ENCODE peak calls at places on chromosomes 6 and 20, in seven cellular contexts. One of them, this sample, is unnamed. For H3K36me3, the result is how much of the 10 kb centered on the place peaks cover.

GRCh38 chr6:121694389-121695185 is 259.1 kb downstream of the GJA1 start:
- DNase-seq in neuronal stem cell: no peak
- DNase-seq in iPS DF 6.9: no peak
- DNase-seq in psoas muscle: no peak
- DNase-seq in K562: no peak
- DNase-seq in ovary: no peak
- DNase-seq in stomach: no peak
- DNase-seq in this sample: no peak

GRCh38 chr6:116206231-116206903 is 47.5 kb downstream of the TSPYL4 start:
- DNase-seq in neuronal stem cell: no peak
- DNase-seq in psoas muscle: no peak
- DNase-seq in ovary: no peak
- DNase-seq in iPS DF 6.9: no peak
- DNase-seq in stomach: no peak
- DNase-seq in K562: no peak
- DNase-seq in this sample: no peak

GRCh38 chr6:81491486-81492101 is 260.9 kb downstream of the TENT5A start:
- DNase-seq in neuronal stem cell: no peak
- DNase-seq in stomach: no peak
- DNase-seq in psoas muscle: no peak
- DNase-seq in K562: no peak
- DNase-seq in ovary: no peak
- DNase-seq in iPS DF 6.9: no peak
- DNase-seq in this sample: no peak

GRCh38 chr6:33863084-33863483 is 59.3 kb upstream of the MLN start:
- DNase-seq in ovary: no peak
- DNase-seq in K562: peak
- DNase-seq in iPS DF 6.9: no peak
- DNase-seq in psoas muscle: no peak
- DNase-seq in stomach: no peak
- DNase-seq in neuronal stem cell: no peak
- DNase-seq in this sample: no peak

GRCh38 chr20:8356850-8357249 is 224.8 kb downstream of the PLCB1 start:
- DNase-seq in iPS DF 6.9: no peak
- DNase-seq in psoas muscle: no peak
- DNase-seq in stomach: no peak
- DNase-seq in neuronal stem cell: no peak
- DNase-seq in K562: no peak
- DNase-seq in ovary: no peak
- DNase-seq in this sample: no peak

GRCh38 chr20:16530201-16530681 is 43.0 kb downstream of the KIF16B start:
- DNase-seq in K562: no peak
- DNase-seq in iPS DF 6.9: no peak
- DNase-seq in neuronal stem cell: no peak
- DNase-seq in stomach: peak
- DNase-seq in ovary: no peak
- DNase-seq in psoas muscle: no peak
- DNase-seq in this sample: no peak

GRCh38 chr6:35166160-35166919 is 25.2 kb upstream of the TCP11 start:
- DNase-seq in iPS DF 6.9: no peak
- DNase-seq in psoas muscle: no peak
- DNase-seq in ovary: no peak
- DNase-seq in K562: no peak
- DNase-seq in neuronal stem cell: no peak
- DNase-seq in stomach: peak
- DNase-seq in this sample: no peak

GRCh38 chr20:20095114-20095872 is 43.0 kb downstream of the CFAP61 start:
- DNase-seq in psoas muscle: no peak
- DNase-seq in ovary: no peak
- DNase-seq in iPS DF 6.9: no peak
- DNase-seq in neuronal stem cell: no peak
- DNase-seq in stomach: no peak
- DNase-seq in K562: no peak
- DNase-seq in this sample: no peak

GRCh38 chr6:33297956-33298772 is 578 bp downstream of the RGL2 start:
- DNase-seq in iPS DF 6.9: no peak
- DNase-seq in psoas muscle: peak
- DNase-seq in neuronal stem cell: peak
- DNase-seq in stomach: peak
- DNase-seq in K562: peak
- DNase-seq in ovary: peak
- DNase-seq in this sample: peak

GRCh38 chr20:61556116-61556515 is 304.1 kb downstream of the CDH4 start:
- DNase-seq in K562: no peak
- DNase-seq in psoas muscle: no peak
- DNase-seq in neuronal stem cell: no peak
- DNase-seq in stomach: no peak
- DNase-seq in ovary: no peak
- DNase-seq in iPS DF 6.9: no peak
- DNase-seq in this sample: no peak

GRCh38 chr6:150491131-150491795 is 108.4 kb upstream of the PLEKHG1 start:
- DNase-seq in K562: no peak
- DNase-seq in stomach: no peak
- DNase-seq in neuronal stem cell: no peak
- DNase-seq in ovary: no peak
- DNase-seq in psoas muscle: no peak
- DNase-seq in iPS DF 6.9: no peak
- DNase-seq in this sample: no peak

GRCh38 chr20:44590980-44591778 is 8.8 kb downstream of the PKIG start:
- DNase-seq in psoas muscle: no peak
- DNase-seq in neuronal stem cell: no peak
- DNase-seq in K562: no peak
- DNase-seq in ovary: no peak
- DNase-seq in iPS DF 6.9: no peak
- DNase-seq in stomach: no peak
- DNase-seq in this sample: no peak

GRCh38 chr6:154543638-154544037 is 33.2 kb upstream of the CNKSR3 start:
- DNase-seq in ovary: no peak
- DNase-seq in K562: no peak
- DNase-seq in iPS DF 6.9: no peak
- DNase-seq in psoas muscle: no peak
- DNase-seq in neuronal stem cell: no peak
- DNase-seq in stomach: no peak
- DNase-seq in this sample: no peak

GRCh38 chr20:5928831-5929715 is 21.3 kb downstream of the TRMT6 start:
- DNase-seq in iPS DF 6.9: no peak
- DNase-seq in psoas muscle: no peak
- DNase-seq in ovary: no peak
- DNase-seq in stomach: no peak
- DNase-seq in K562: no peak
- DNase-seq in neuronal stem cell: no peak
- DNase-seq in this sample: no peak

GRCh38 chr6:119119989-119120388 is 41.5 kb upstream of the FAM184A start:
- DNase-seq in neuronal stem cell: no peak
- DNase-seq in ovary: no peak
- DNase-seq in iPS DF 6.9: no peak
- DNase-seq in psoas muscle: no peak
- DNase-seq in stomach: no peak
- DNase-seq in K562: no peak
- DNase-seq in this sample: no peak

GRCh38 chr6:139250296-139251274 is 41.2 kb downstream of the TXLNB start:
- DNase-seq in neuronal stem cell: peak
- DNase-seq in ovary: peak
- DNase-seq in K562: peak
- DNase-seq in psoas muscle: peak
- DNase-seq in stomach: peak
- DNase-seq in iPS DF 6.9: peak
- DNase-seq in this sample: peak

GRCh38 chr6:1110935-1111334 is 201.0 kb upstream of the FOXQ1 start:
- DNase-seq in iPS DF 6.9: no peak
- DNase-seq in K562: no peak
- DNase-seq in ovary: no peak
- DNase-seq in stomach: no peak
- DNase-seq in neuronal stem cell: no peak
- DNase-seq in psoas muscle: no peak
- DNase-seq in this sample: no peak

GRCh38 chr6:41723178-41723935 is 12.1 kb downstream of the TFEB start:
- DNase-seq in iPS DF 6.9: no peak
- DNase-seq in ovary: no peak
- DNase-seq in K562: peak
- DNase-seq in neuronal stem cell: no peak
- DNase-seq in psoas muscle: peak
- DNase-seq in stomach: peak
- DNase-seq in this sample: peak
- H3K4me3 ChIP-seq in iPS DF 6.9: no peak
- H3K4me3 ChIP-seq in ovary: no peak
- H3K4me3 ChIP-seq in K562: no peak
- H3K4me3 ChIP-seq in neuronal stem cell: no peak
- H3K4me3 ChIP-seq in psoas muscle: peak
- H3K4me3 ChIP-seq in stomach: peak
- H3K4me3 ChIP-seq in this sample: no peak

DNA sequence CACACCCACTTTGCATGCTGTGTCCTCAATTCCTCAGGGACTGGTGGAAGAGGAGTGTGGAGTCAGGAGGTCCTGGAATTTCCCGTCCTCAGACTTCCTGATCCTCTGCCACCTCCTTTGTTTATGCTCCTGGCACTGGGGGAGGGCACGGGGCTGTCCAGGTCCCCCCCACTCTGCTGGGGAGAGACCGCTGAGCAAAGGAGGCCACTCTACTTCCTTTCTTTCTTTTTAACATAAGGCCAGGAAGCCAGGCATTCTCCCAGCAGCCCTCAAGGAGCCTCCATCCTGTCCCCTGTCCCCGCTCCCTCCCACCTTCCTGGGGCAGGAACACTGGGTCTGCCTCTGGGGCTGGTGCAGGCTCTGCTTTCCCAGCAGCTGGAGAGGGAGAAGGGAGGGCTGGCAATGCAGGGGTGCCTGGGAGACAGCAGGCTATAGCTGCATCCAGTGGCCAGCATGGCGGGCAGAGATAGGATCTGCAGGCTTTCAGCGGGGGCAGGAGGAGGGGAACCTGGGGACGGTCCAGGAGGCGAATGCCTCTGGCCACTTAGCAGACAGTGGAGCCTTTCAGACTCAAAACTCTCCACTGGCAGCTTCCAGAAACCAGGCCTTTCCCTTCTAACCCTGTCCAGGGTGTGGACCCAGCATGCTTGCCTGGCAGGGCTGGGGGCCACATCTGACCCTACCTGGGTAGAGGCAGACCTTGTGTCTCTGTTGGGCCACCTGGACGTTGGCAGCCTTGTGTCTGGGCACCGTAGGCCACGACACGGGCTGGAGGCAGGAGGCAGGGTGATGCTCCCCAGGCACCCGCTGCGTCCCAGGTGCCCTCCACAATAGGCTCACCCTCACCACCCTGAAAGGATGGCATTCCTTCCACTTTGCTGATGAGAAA is 67.9 kb downstream of the NOL4L start:
- DNase-seq in psoas muscle: no peak
- DNase-seq in K562: no peak
- DNase-seq in ovary: no peak
- DNase-seq in stomach: no peak
- DNase-seq in neuronal stem cell: no peak
- DNase-seq in iPS DF 6.9: no peak
- DNase-seq in this sample: peak
- H3K36me3 ChIP-seq in psoas muscle: under half
- H3K36me3 ChIP-seq in K562: half or more
- H3K36me3 ChIP-seq in ovary: under half
- H3K36me3 ChIP-seq in stomach: under half
- H3K36me3 ChIP-seq in neuronal stem cell: under half
- H3K36me3 ChIP-seq in iPS DF 6.9: under half
- H3K36me3 ChIP-seq in this sample: under half

DNA sequence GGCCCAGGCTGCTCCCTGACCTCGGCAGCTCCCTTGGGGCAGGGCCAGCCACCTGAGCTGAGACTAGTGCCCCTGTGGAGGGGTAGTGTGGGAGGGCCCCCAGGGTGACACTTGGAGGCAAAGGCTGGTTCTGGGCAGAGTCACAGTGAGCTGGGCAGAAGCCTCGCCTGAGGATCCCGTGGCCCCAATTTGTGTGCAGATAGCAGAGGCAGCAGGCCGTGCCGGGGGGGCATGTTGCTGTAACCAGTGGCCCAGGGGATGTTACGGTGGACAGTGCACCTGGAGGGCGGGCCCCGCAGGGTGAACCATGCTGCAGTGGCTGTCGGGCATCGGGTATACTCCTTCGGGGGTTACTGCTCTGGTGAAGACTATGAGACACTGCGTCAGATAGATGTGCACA is 2.9 kb downstream of the KLHDC3 start:
- DNase-seq in stomach: no peak
- DNase-seq in K562: no peak
- DNase-seq in psoas muscle: peak
- DNase-seq in iPS DF 6.9: no peak
- DNase-seq in neuronal stem cell: no peak
- DNase-seq in ovary: no peak
- DNase-seq in this sample: no peak
- H3K4me3 ChIP-seq in stomach: peak
- H3K4me3 ChIP-seq in K562: no peak
- H3K4me3 ChIP-seq in psoas muscle: peak
- H3K4me3 ChIP-seq in iPS DF 6.9: no peak
- H3K4me3 ChIP-seq in neuronal stem cell: peak
- H3K4me3 ChIP-seq in ovary: no peak
- H3K4me3 ChIP-seq in this sample: no peak

DNA sequence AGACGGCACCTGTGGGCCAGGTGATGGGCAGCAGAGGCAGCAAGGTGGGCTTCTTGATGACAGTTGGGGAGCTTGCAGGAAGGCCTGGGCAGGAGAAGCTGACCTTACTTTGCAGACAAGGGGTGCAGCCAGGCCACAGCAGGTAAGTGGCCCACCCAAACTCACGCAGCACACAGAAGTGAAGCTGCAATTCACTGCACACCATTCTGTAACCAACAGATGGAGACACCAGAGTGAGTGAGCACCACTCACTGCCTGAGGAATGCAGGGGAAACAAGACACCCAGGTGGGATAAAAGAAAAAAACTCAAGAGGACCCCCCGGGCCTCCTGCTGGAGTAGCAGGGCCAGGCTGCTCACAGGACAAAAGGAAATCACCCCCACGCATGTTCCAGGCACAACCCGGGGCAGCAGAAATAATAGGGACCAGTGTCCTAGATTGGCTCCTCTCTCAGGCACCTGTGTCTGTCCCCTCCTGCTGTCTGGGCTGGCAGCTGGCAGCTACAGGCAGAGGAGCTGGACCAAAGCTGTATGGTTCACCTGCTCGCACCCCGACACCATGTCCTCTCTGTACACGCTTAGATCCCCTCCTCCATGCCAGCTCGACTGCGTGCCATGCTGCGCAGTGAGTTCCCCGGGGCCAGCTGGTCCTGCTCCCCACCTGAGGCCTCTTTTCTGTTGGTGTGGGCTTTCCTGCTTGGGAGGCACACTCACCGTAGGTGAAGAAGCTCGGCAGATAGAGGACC is 4.9 kb downstream of the MTCH1 start:
- DNase-seq in K562: no peak
- DNase-seq in psoas muscle: no peak
- DNase-seq in neuronal stem cell: no peak
- DNase-seq in ovary: no peak
- DNase-seq in iPS DF 6.9: no peak
- DNase-seq in stomach: no peak
- DNase-seq in this sample: no peak
- H3K36me3 ChIP-seq in K562: half or more
- H3K36me3 ChIP-seq in psoas muscle: under half
- H3K36me3 ChIP-seq in neuronal stem cell: half or more
- H3K36me3 ChIP-seq in ovary: under half
- H3K36me3 ChIP-seq in iPS DF 6.9: under half
- H3K36me3 ChIP-seq in stomach: under half
- H3K36me3 ChIP-seq in this sample: under half

This sample was measured in BE2C.